ENCODE peak calls at places on chromosomes 1 and 21, in ten cellular contexts. One of them, this sample, is unnamed.

GRCh38 chr1:117318011-117318410 is 49.2 kb upstream of the MAN1A2 start:
- DNase-seq in left lung: no peak
- DNase-seq in brain microvascular endothelial cell: no peak
- DNase-seq in cardiac muscle cell: no peak
- DNase-seq in Peyer's patch: no peak
- DNase-seq in glutamatergic neuron: no peak
- DNase-seq in fibroblast of lung: no peak
- DNase-seq in HL-60: no peak
- DNase-seq in WTC11: no peak
- DNase-seq in retinal pigment epithelial cell: no peak
- DNase-seq in this sample: no peak

GRCh38 chr1:172002725-172003345 is 161.5 kb downstream of the DNM3 start:
- DNase-seq in left lung: no peak
- DNase-seq in brain microvascular endothelial cell: peak
- DNase-seq in cardiac muscle cell: peak
- DNase-seq in Peyer's patch: no peak
- DNase-seq in glutamatergic neuron: no peak
- DNase-seq in fibroblast of lung: peak
- DNase-seq in HL-60: peak
- DNase-seq in WTC11: no peak
- DNase-seq in retinal pigment epithelial cell: no peak
- DNase-seq in this sample: no peak

GRCh38 chr1:230231739-230232075 is 164.7 kb downstream of the GALNT2 start:
- DNase-seq in left lung: peak
- DNase-seq in brain microvascular endothelial cell: peak
- DNase-seq in cardiac muscle cell: peak
- DNase-seq in Peyer's patch: no peak
- DNase-seq in glutamatergic neuron: no peak
- DNase-seq in fibroblast of lung: peak
- DNase-seq in HL-60: no peak
- DNase-seq in WTC11: no peak
- DNase-seq in retinal pigment epithelial cell: no peak
- DNase-seq in this sample: no peak

GRCh38 chr1:10644307-10645128 is 151.9 kb downstream of the CASZ1 start:
- DNase-seq in left lung: no peak
- DNase-seq in brain microvascular endothelial cell: no peak
- DNase-seq in cardiac muscle cell: no peak
- DNase-seq in Peyer's patch: no peak
- DNase-seq in glutamatergic neuron: no peak
- DNase-seq in fibroblast of lung: no peak
- DNase-seq in HL-60: no peak
- DNase-seq in WTC11: no peak
- DNase-seq in retinal pigment epithelial cell: no peak
- DNase-seq in this sample: no peak

GRCh38 chr1:68174173-68175113 is 57.9 kb downstream of the WLS start:
- DNase-seq in left lung: peak
- DNase-seq in brain microvascular endothelial cell: peak
- DNase-seq in cardiac muscle cell: peak
- DNase-seq in Peyer's patch: no peak
- DNase-seq in glutamatergic neuron: no peak
- DNase-seq in fibroblast of lung: peak
- DNase-seq in HL-60: no peak
- DNase-seq in WTC11: no peak
- DNase-seq in retinal pigment epithelial cell: peak
- DNase-seq in this sample: no peak

GRCh38 chr1:167706931-167707877 is 14.6 kb upstream of the MPZL1 start:
- DNase-seq in left lung: no peak
- DNase-seq in brain microvascular endothelial cell: no peak
- DNase-seq in cardiac muscle cell: no peak
- DNase-seq in Peyer's patch: no peak
- DNase-seq in glutamatergic neuron: no peak
- DNase-seq in fibroblast of lung: no peak
- DNase-seq in HL-60: no peak
- DNase-seq in WTC11: no peak
- DNase-seq in retinal pigment epithelial cell: no peak
- DNase-seq in this sample: no peak

GRCh38 chr1:10494754-10495474 is 20.2 kb downstream of the PEX14 start:
- DNase-seq in left lung: peak
- DNase-seq in brain microvascular endothelial cell: peak
- DNase-seq in cardiac muscle cell: peak
- DNase-seq in Peyer's patch: peak
- DNase-seq in glutamatergic neuron: peak
- DNase-seq in fibroblast of lung: peak
- DNase-seq in HL-60: peak
- DNase-seq in WTC11: peak
- DNase-seq in retinal pigment epithelial cell: no peak
- DNase-seq in this sample: peak

GRCh38 chr1:56065729-56066128 is 513.6 kb downstream of the PLPP3 start:
- DNase-seq in left lung: no peak
- DNase-seq in brain microvascular endothelial cell: no peak
- DNase-seq in cardiac muscle cell: no peak
- DNase-seq in Peyer's patch: no peak
- DNase-seq in glutamatergic neuron: no peak
- DNase-seq in fibroblast of lung: no peak
- DNase-seq in HL-60: no peak
- DNase-seq in WTC11: no peak
- DNase-seq in retinal pigment epithelial cell: no peak
- DNase-seq in this sample: no peak

GRCh38 chr1:24391882-24392603 is 21.5 kb downstream of the STPG1 start:
- DNase-seq in left lung: no peak
- DNase-seq in brain microvascular endothelial cell: peak
- DNase-seq in cardiac muscle cell: peak
- DNase-seq in Peyer's patch: peak
- DNase-seq in glutamatergic neuron: peak
- DNase-seq in fibroblast of lung: peak
- DNase-seq in HL-60: peak
- DNase-seq in WTC11: peak
- DNase-seq in retinal pigment epithelial cell: no peak
- DNase-seq in this sample: peak

GRCh38 chr1:203085528-203086406 is at the start of gene MYOG:
- DNase-seq in left lung: no peak
- DNase-seq in brain microvascular endothelial cell: no peak
- DNase-seq in cardiac muscle cell: no peak
- DNase-seq in Peyer's patch: no peak
- DNase-seq in glutamatergic neuron: no peak
- DNase-seq in fibroblast of lung: no peak
- DNase-seq in HL-60: no peak
- DNase-seq in WTC11: no peak
- DNase-seq in retinal pigment epithelial cell: no peak
- DNase-seq in this sample: no peak

GRCh38 chr1:201565024-201565730 is 26.2 kb downstream of the NAV1 start:
- DNase-seq in left lung: no peak
- DNase-seq in brain microvascular endothelial cell: no peak
- DNase-seq in cardiac muscle cell: no peak
- DNase-seq in Peyer's patch: no peak
- DNase-seq in glutamatergic neuron: no peak
- DNase-seq in fibroblast of lung: no peak
- DNase-seq in HL-60: no peak
- DNase-seq in WTC11: no peak
- DNase-seq in retinal pigment epithelial cell: no peak
- DNase-seq in this sample: no peak

GRCh38 chr1:153842006-153842471 is 66.8 kb downstream of the SLC27A3 start:
- DNase-seq in left lung: peak
- DNase-seq in brain microvascular endothelial cell: peak
- DNase-seq in cardiac muscle cell: no peak
- DNase-seq in Peyer's patch: no peak
- DNase-seq in glutamatergic neuron: no peak
- DNase-seq in fibroblast of lung: no peak
- DNase-seq in HL-60: no peak
- DNase-seq in WTC11: no peak
- DNase-seq in retinal pigment epithelial cell: no peak
- DNase-seq in this sample: no peak

GRCh38 chr1:156665539-156665938 is 11.7 kb downstream of the NES start:
- DNase-seq in left lung: no peak
- DNase-seq in brain microvascular endothelial cell: no peak
- DNase-seq in cardiac muscle cell: no peak
- DNase-seq in Peyer's patch: no peak
- DNase-seq in glutamatergic neuron: no peak
- DNase-seq in fibroblast of lung: no peak
- DNase-seq in HL-60: no peak
- DNase-seq in WTC11: no peak
- DNase-seq in retinal pigment epithelial cell: no peak
- DNase-seq in this sample: no peak

GRCh38 chr21:30206551-30207251 is 9.2 kb downstream of the CLDN8 start:
- DNase-seq in left lung: no peak
- DNase-seq in brain microvascular endothelial cell: peak
- DNase-seq in cardiac muscle cell: no peak
- DNase-seq in Peyer's patch: no peak
- DNase-seq in glutamatergic neuron: no peak
- DNase-seq in fibroblast of lung: peak
- DNase-seq in HL-60: no peak
- DNase-seq in WTC11: no peak
- DNase-seq in retinal pigment epithelial cell: no peak
- DNase-seq in this sample: no peak

GRCh38 chr21:36113647-36114428 is 21.0 kb upstream of the CBR3 start:
- DNase-seq in left lung: peak
- DNase-seq in brain microvascular endothelial cell: no peak
- DNase-seq in cardiac muscle cell: no peak
- DNase-seq in Peyer's patch: peak
- DNase-seq in glutamatergic neuron: no peak
- DNase-seq in fibroblast of lung: no peak
- DNase-seq in HL-60: peak
- DNase-seq in WTC11: no peak
- DNase-seq in retinal pigment epithelial cell: no peak
- DNase-seq in this sample: no peak

GRCh38 chr1:241630899-241631298 is 9.3 kb downstream of the CHML start:
- DNase-seq in left lung: no peak
- DNase-seq in brain microvascular endothelial cell: no peak
- DNase-seq in cardiac muscle cell: no peak
- DNase-seq in Peyer's patch: no peak
- DNase-seq in glutamatergic neuron: no peak
- DNase-seq in fibroblast of lung: no peak
- DNase-seq in HL-60: no peak
- DNase-seq in WTC11: no peak
- DNase-seq in retinal pigment epithelial cell: no peak
- DNase-seq in this sample: no peak

GRCh38 chr1:239056940-239057339 is 329.4 kb upstream of the CHRM3 start:
- DNase-seq in left lung: no peak
- DNase-seq in brain microvascular endothelial cell: no peak
- DNase-seq in cardiac muscle cell: no peak
- DNase-seq in Peyer's patch: no peak
- DNase-seq in glutamatergic neuron: no peak
- DNase-seq in fibroblast of lung: no peak
- DNase-seq in HL-60: no peak
- DNase-seq in WTC11: no peak
- DNase-seq in retinal pigment epithelial cell: no peak
- DNase-seq in this sample: no peak

GRCh38 chr1:183185941-183186490 is at the start of gene LAMC2:
- DNase-seq in left lung: peak
- DNase-seq in brain microvascular endothelial cell: peak
- DNase-seq in cardiac muscle cell: peak
- DNase-seq in Peyer's patch: peak
- DNase-seq in glutamatergic neuron: peak
- DNase-seq in fibroblast of lung: no peak
- DNase-seq in HL-60: no peak
- DNase-seq in WTC11: peak
- DNase-seq in retinal pigment epithelial cell: no peak
- DNase-seq in this sample: no peak
- TF ChIP-seq CTCF in left lung: peak
- TF ChIP-seq CTCF in brain microvascular endothelial cell: peak
- TF ChIP-seq CTCF in cardiac muscle cell: peak
- TF ChIP-seq CTCF in Peyer's patch: peak
- TF ChIP-seq CTCF in glutamatergic neuron: no peak
- TF ChIP-seq CTCF in fibroblast of lung: no peak
- TF ChIP-seq CTCF in HL-60: no peak
- TF ChIP-seq CTCF in WTC11: no peak
- TF ChIP-seq CTCF in retinal pigment epithelial cell: peak
- TF ChIP-seq CTCF in this sample: no peak

DNA sequence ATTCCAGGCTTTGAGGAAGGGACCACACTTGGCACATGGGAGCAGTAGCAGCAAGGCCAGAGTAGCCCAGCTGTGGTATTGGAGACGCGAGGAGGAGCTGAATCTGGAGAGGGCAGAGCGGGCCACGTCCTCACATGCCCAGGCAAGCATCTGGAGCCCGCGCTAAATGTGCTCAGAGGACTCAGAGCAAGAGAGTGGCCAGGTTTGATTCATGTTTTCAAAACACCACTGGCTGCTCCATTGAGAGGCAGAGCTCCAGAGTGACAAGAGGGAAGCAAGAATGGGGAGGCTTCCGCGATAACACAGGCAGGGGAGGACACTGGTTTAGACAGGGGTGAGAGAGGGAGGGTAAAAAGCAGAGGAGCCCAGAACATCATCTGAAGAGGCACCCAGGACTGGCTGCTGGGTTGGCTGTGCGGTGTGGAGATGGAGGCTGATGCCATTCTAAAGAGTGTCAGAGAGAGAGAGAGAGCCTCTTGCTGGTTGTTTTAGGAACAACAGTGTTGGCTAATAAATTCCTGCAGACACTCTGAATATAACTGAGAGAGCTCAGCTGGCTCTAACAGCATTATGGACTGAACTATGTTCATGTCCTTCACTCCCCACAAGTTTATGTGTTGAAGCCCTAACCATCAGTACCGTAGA is 32.3 kb downstream of the RCAN1 start:
- DNase-seq in left lung: peak
- DNase-seq in brain microvascular endothelial cell: peak
- DNase-seq in cardiac muscle cell: peak
- DNase-seq in Peyer's patch: no peak
- DNase-seq in glutamatergic neuron: no peak
- DNase-seq in fibroblast of lung: peak
- DNase-seq in HL-60: peak
- DNase-seq in WTC11: no peak
- DNase-seq in retinal pigment epithelial cell: no peak
- DNase-seq in this sample: no peak
- TF ChIP-seq CTCF in left lung: peak
- TF ChIP-seq CTCF in brain microvascular endothelial cell: peak
- TF ChIP-seq CTCF in cardiac muscle cell: peak
- TF ChIP-seq CTCF in Peyer's patch: peak
- TF ChIP-seq CTCF in glutamatergic neuron: no peak
- TF ChIP-seq CTCF in fibroblast of lung: peak
- TF ChIP-seq CTCF in HL-60: peak
- TF ChIP-seq CTCF in WTC11: peak
- TF ChIP-seq CTCF in retinal pigment epithelial cell: peak
- TF ChIP-seq CTCF in this sample: no peak

GRCh38 chr1:28503117-28503516 is 2.7 kb upstream of the RCC1 start:
- DNase-seq in left lung: no peak
- DNase-seq in brain microvascular endothelial cell: no peak
- DNase-seq in cardiac muscle cell: no peak
- DNase-seq in Peyer's patch: no peak
- DNase-seq in glutamatergic neuron: no peak
- DNase-seq in fibroblast of lung: no peak
- DNase-seq in HL-60: no peak
- DNase-seq in WTC11: no peak
- DNase-seq in retinal pigment epithelial cell: no peak
- DNase-seq in this sample: no peak
- TF ChIP-seq CTCF in left lung: no peak
- TF ChIP-seq CTCF in brain microvascular endothelial cell: no peak
- TF ChIP-seq CTCF in cardiac muscle cell: no peak
- TF ChIP-seq CTCF in Peyer's patch: no peak
- TF ChIP-seq CTCF in glutamatergic neuron: no peak
- TF ChIP-seq CTCF in fibroblast of lung: no peak
- TF ChIP-seq CTCF in HL-60: no peak
- TF ChIP-seq CTCF in WTC11: no peak
- TF ChIP-seq CTCF in retinal pigment epithelial cell: no peak
- TF ChIP-seq CTCF in this sample: no peak

DNA sequence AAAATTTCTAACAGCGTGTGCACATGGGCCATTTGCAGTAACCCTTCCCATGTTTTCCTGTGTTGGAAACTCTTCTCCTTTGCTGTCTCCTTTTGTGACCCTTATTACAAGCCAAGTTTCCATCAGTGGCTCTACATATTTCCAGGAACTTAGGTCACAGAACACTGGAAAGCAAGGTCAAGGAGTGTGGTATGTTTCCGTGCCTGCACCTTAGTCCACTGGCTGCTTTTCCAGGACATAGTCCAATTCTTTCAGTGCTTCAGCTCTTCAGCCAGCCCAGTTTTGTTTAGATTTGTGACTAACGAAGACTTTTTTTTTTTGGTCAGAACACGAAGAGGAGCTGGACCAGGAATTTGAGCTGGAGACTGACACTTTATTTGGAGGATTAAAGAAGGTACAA is 33.8 kb downstream of the HHAT start:
- DNase-seq in left lung: no peak
- DNase-seq in brain microvascular endothelial cell: no peak
- DNase-seq in cardiac muscle cell: no peak
- DNase-seq in Peyer's patch: no peak
- DNase-seq in glutamatergic neuron: no peak
- DNase-seq in fibroblast of lung: peak
- DNase-seq in HL-60: no peak
- DNase-seq in WTC11: no peak
- DNase-seq in retinal pigment epithelial cell: no peak
- DNase-seq in this sample: no peak
- TF ChIP-seq CTCF in left lung: no peak
- TF ChIP-seq CTCF in brain microvascular endothelial cell: no peak
- TF ChIP-seq CTCF in cardiac muscle cell: no peak
- TF ChIP-seq CTCF in Peyer's patch: no peak
- TF ChIP-seq CTCF in glutamatergic neuron: no peak
- TF ChIP-seq CTCF in fibroblast of lung: no peak
- TF ChIP-seq CTCF in HL-60: no peak
- TF ChIP-seq CTCF in WTC11: no peak
- TF ChIP-seq CTCF in retinal pigment epithelial cell: no peak
- TF ChIP-seq CTCF in this sample: no peak

This sample was measured in activated B cell treated with CpG ODN at 0.5 μM for 24 hours.